ENCODE peak calls at places on chromosomes 3 and 15, in four cellular contexts. One of them, this sample, is unnamed.
A peak's percentile ranks its signal among the peaks of the same experiment; 100 is the strongest.

GRCh38 chr15:57183041-57183440 is 193.3 kb upstream of the CGNL1 start:
- DNase-seq in fibroblast of pulmonary artery: peak; percentile 29
- DNase-seq in left ventricle myocardium inferior: no peak
- DNase-seq in foreskin fibroblast: peak; percentile 56
- DNase-seq in this sample: no peak

GRCh38 chr3:151395806-151396205 is 11.3 kb upstream of the P2RY12 start:
- DNase-seq in foreskin fibroblast: peak; percentile 85
- DNase-seq in left ventricle myocardium inferior: no peak
- DNase-seq in fibroblast of pulmonary artery: peak; percentile 25
- DNase-seq in this sample: no peak

GRCh38 chr3:115402651-115403050 is 220.7 kb upstream of the GAP43 start:
- DNase-seq in fibroblast of pulmonary artery: no peak
- DNase-seq in left ventricle myocardium inferior: no peak
- DNase-seq in foreskin fibroblast: peak; percentile 22
- DNase-seq in this sample: no peak

GRCh38 chr3:45677045-45677436 is 12.2 kb upstream of the SACM1L start:
- DNase-seq in left ventricle myocardium inferior: no peak
- DNase-seq in fibroblast of pulmonary artery: peak; percentile 84
- DNase-seq in foreskin fibroblast: peak; percentile 94
- DNase-seq in this sample: peak; percentile 55

GRCh38 chr3:169871129-169871886 is 1.6 kb upstream of the LRRC31 start:
- DNase-seq in fibroblast of pulmonary artery: no peak
- DNase-seq in foreskin fibroblast: no peak
- DNase-seq in left ventricle myocardium inferior: no peak
- DNase-seq in this sample: no peak

GRCh38 chr3:155746703-155747102 is 1.8 kb upstream of the PLCH1 start:
- DNase-seq in fibroblast of pulmonary artery: no peak
- DNase-seq in foreskin fibroblast: no peak
- DNase-seq in left ventricle myocardium inferior: no peak
- DNase-seq in this sample: no peak

GRCh38 chr15:66698318-66698961 is 3.6 kb upstream of the SMAD6 start:
- DNase-seq in foreskin fibroblast: peak; percentile 89
- DNase-seq in left ventricle myocardium inferior: peak; percentile 66
- DNase-seq in fibroblast of pulmonary artery: peak; percentile 82
- DNase-seq in this sample: no peak

GRCh38 chr15:78685157-78685830 is 44.3 kb upstream of the CHRNB4 start:
- DNase-seq in foreskin fibroblast: no peak
- DNase-seq in left ventricle myocardium inferior: no peak
- DNase-seq in fibroblast of pulmonary artery: no peak
- DNase-seq in this sample: no peak

GRCh38 chr3:142963266-142964149 is at the start of gene PAQR9:
- DNase-seq in left ventricle myocardium inferior: peak; percentile 27
- DNase-seq in foreskin fibroblast: peak; percentile 46
- DNase-seq in fibroblast of pulmonary artery: peak; percentile 14
- DNase-seq in this sample: no peak

GRCh38 chr15:99708563-99708962 is 24.7 kb downstream of the LYSMD4 start:
- DNase-seq in fibroblast of pulmonary artery: peak; percentile 95
- DNase-seq in left ventricle myocardium inferior: peak; percentile 77
- DNase-seq in foreskin fibroblast: peak; percentile 97
- DNase-seq in this sample: peak; percentile 57

GRCh38 chr15:29925227-29926082 is 103.2 kb upstream of the TJP1 start:
- DNase-seq in foreskin fibroblast: peak; percentile 85
- DNase-seq in fibroblast of pulmonary artery: peak; percentile 84
- DNase-seq in left ventricle myocardium inferior: peak; percentile 78
- DNase-seq in this sample: peak; percentile 44

GRCh38 chr15:38517312-38517711 is 47.3 kb downstream of the RASGRP1 start:
- DNase-seq in left ventricle myocardium inferior: no peak
- DNase-seq in fibroblast of pulmonary artery: peak; percentile 2
- DNase-seq in foreskin fibroblast: no peak
- DNase-seq in this sample: peak; percentile 10

GRCh38 chr3:45007091-45007490 is 19.0 kb upstream of the CLEC3B start:
- DNase-seq in left ventricle myocardium inferior: no peak
- DNase-seq in fibroblast of pulmonary artery: no peak
- DNase-seq in foreskin fibroblast: no peak
- DNase-seq in this sample: no peak

DNA sequence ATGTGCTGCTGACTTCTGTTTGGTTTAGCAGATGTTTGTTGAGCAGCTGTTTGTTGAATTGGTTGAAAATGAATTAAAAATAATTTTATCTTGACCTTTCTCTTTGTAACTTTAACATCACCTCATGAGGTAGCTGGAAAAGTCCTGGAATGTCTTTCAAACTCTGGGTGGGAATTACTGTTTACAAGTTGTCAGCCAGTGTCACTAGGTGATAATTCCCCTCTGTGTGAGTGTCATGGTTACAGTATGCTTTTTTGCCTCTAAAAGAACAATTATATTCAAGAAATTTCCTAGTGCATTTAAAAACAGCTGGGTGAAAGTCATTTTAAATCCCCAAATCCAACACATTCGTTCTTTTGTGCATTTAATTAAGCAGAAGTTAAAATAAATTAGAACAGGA is 113.2 kb downstream of the PTPRG start:
- DNase-seq in foreskin fibroblast: no peak
- DNase-seq in left ventricle myocardium inferior: no peak
- DNase-seq in fibroblast of pulmonary artery: no peak
- DNase-seq in this sample: no peak
- H3K4me3 ChIP-seq in foreskin fibroblast: no peak overlapping the region
- H3K4me3 ChIP-seq in left ventricle myocardium inferior: no peak overlapping the region
- H3K4me3 ChIP-seq in fibroblast of pulmonary artery: no peak overlapping the region
- H3K4me3 ChIP-seq in this sample: no peak overlapping the region

GRCh38 chr3:70728311-70728710 is 415.9 kb upstream of the MDFIC2 start:
- DNase-seq in left ventricle myocardium inferior: no peak
- DNase-seq in fibroblast of pulmonary artery: no peak
- DNase-seq in foreskin fibroblast: peak; percentile 63
- DNase-seq in this sample: no peak

GRCh38 chr3:70726966-70727365 is 414.5 kb upstream of the MDFIC2 start:
- DNase-seq in foreskin fibroblast: peak; percentile 36
- DNase-seq in left ventricle myocardium inferior: no peak
- DNase-seq in fibroblast of pulmonary artery: no peak
- DNase-seq in this sample: no peak

GRCh38 chr3:70729845-70730244 is 417.4 kb upstream of the MDFIC2 start:
- DNase-seq in left ventricle myocardium inferior: no peak
- DNase-seq in foreskin fibroblast: peak; percentile 50
- DNase-seq in fibroblast of pulmonary artery: no peak
- DNase-seq in this sample: no peak

GRCh38 chr3:70726096-70726745 is 413.8 kb upstream of the MDFIC2 start:
- DNase-seq in left ventricle myocardium inferior: no peak
- DNase-seq in fibroblast of pulmonary artery: no peak
- DNase-seq in foreskin fibroblast: no peak
- DNase-seq in this sample: no peak

GRCh38 chr3:70731046-70731445 is 418.6 kb upstream of the MDFIC2 start:
- DNase-seq in foreskin fibroblast: no peak
- DNase-seq in fibroblast of pulmonary artery: no peak
- DNase-seq in left ventricle myocardium inferior: no peak
- DNase-seq in this sample: no peak
- TF ChIP-seq CTCF in foreskin fibroblast: no peak
- TF ChIP-seq CTCF in fibroblast of pulmonary artery: no peak
- TF ChIP-seq CTCF in left ventricle myocardium inferior: no peak
- TF ChIP-seq CTCF in this sample: no peak

DNA sequence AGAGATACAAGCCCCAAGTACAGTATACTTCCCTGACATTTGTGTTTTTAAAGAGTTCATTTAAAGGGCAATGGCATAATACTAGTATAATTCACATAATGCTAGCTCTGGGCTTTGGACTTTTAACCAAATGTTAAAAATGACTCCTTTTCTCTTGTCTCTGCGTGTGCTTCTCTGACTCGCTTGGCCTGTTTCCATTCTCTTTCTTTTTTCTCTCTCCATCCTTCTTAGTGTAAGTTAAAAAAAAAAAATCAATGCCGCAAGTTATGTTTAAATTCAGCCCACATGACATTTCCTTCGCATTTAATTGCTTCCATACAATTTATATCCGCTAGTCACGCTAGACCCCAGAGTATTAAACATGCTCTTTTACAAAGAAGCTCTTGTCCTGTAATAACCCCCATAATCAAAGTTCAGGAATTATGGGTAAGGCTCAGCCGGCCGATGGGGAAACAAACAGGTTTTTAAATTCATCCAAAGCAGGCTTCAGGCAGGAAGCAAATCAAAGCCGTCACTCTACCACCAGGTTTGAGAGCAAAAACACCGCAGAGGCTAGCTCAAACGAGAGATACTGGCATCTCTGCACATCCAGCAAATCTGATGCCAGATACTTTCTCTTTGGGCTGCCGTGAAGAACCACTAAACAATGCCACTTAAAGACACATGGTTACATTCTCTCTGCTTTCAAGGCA is 19.3 kb downstream of the WWTR1 start:
- DNase-seq in left ventricle myocardium inferior: no peak
- DNase-seq in foreskin fibroblast: peak; percentile 83
- DNase-seq in fibroblast of pulmonary artery: no peak
- DNase-seq in this sample: no peak
- H3K4me3 ChIP-seq in left ventricle myocardium inferior: peak overlapping the region; percentile 52
- H3K4me3 ChIP-seq in foreskin fibroblast: peak overlapping the region; percentile 37
- H3K4me3 ChIP-seq in fibroblast of pulmonary artery: peak overlapping the region; percentile 43
- H3K4me3 ChIP-seq in this sample: peak overlapping the region; percentile 26

DNA sequence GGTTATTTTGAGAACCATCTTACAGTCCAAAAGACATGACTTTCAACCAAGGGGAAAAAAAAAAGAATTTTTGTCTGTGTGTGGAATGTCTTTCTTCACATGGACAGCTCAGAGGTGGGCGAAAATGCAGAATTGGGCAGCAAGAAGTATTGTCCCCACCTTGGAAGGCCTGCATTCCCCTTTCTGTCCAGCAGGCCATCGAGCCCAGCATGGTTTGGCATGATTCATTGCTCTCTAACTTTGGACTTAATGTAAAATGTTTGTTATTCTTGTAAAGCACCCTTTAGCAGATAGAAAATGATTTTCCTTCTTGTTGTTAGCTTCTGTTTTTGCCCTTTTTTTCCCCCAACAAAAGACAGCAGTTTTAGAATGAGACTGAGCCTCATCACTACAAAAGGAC is 12.4 kb downstream of the MYO1E start:
- DNase-seq in left ventricle myocardium inferior: no peak
- DNase-seq in fibroblast of pulmonary artery: no peak
- DNase-seq in foreskin fibroblast: peak; percentile 24
- DNase-seq in this sample: no peak
- TF ChIP-seq CTCF in left ventricle myocardium inferior: peak; percentile 22
- TF ChIP-seq CTCF in fibroblast of pulmonary artery: peak; percentile 31
- TF ChIP-seq CTCF in foreskin fibroblast: peak; percentile 20
- TF ChIP-seq CTCF in this sample: peak; percentile 20